ENCODE peak calls at places on chromosome 4, in nine cellular contexts. Z, X, L, D, W, C, M, I and R are unnamed samples.
A peak's percentile ranks its signal among the peaks of the same experiment; 100 is the strongest.

GRCh38 chr4:40984051-40984450 is 230.3 kb downstream of the APBB2 start:
- DNase-seq in I (peak; percentile 37), L (peak; percentile 6), X (no peak), D (no peak), Z (no peak), C (no peak), M (no peak), W (no peak), R (no peak)

GRCh38 chr4:183636488-183636887 is 22.5 kb downstream of the RWDD4 start:
- DNase-seq in I (no peak), D (peak; percentile 39), Z (no peak), M (no peak), C (no peak), W (no peak), X (no peak), L (no peak), R (no peak)

GRCh38 chr4:126687655-126688358 is 945.0 kb upstream of the INTU start:
- DNase-seq in L (no peak), I (peak; percentile 28), Z (no peak), D (no peak), W (no peak), C (no peak), X (no peak), M (no peak), R (no peak)

GRCh38 chr4:16264798-16265197 is 38.5 kb upstream of the TAPT1 start:
- DNase-seq in M (no peak), X (no peak), D (no peak), C (peak; percentile 70), L (no peak), W (no peak), I (peak; percentile 63), Z (no peak), R (no peak)

GRCh38 chr4:26458104-26458503 is 32.2 kb downstream of the CCKAR start:
- DNase-seq in I (peak; percentile 72), W (no peak), L (no peak), Z (peak; percentile 30), C (no peak), X (no peak), M (no peak), D (no peak), R (no peak)

GRCh38 chr4:60729194-60729593 is 470.9 kb upstream of the ADGRL3 start:
- DNase-seq in I (no peak), Z (no peak), W (no peak), X (no peak), C (peak; percentile 74), M (no peak), D (no peak), L (no peak), R (no peak)

GRCh38 chr4:95122001-95122400 is 364.2 kb downstream of the BMPR1B start:
- DNase-seq in W (no peak), M (no peak), X (no peak), I (no peak), C (no peak), Z (no peak), D (no peak), L (no peak), R (no peak)

GRCh38 chr4:8369426-8370105 is 71.0 kb downstream of the ACOX3 start:
- DNase-seq in W (no peak), C (no peak), L (no peak), M (no peak), I (no peak), Z (no peak), D (no peak), X (no peak), R (no peak)

GRCh38 chr4:6221851-6222760 is 21.8 kb upstream of the JAKMIP1 start:
- DNase-seq in Z (no peak), D (peak; percentile 83), X (no peak), W (no peak), C (no peak), I (peak; percentile 47), L (peak; percentile 80), M (peak; percentile 88), R (no peak)

GRCh38 chr4:88522702-88523324 is 763 bp downstream of the PYURF start:
- DNase-seq in Z (no peak), M (peak; percentile 50), L (peak; percentile 37), W (no peak), X (no peak), C (peak; percentile 52), I (peak; percentile 57), D (peak; percentile 58), R (no peak)

GRCh38 chr4:145879598-145879997 is 59.0 kb downstream of the ZNF827 start:
- DNase-seq in I (no peak), L (no peak), D (no peak), Z (no peak), W (no peak), X (no peak), C (no peak), M (no peak), R (no peak)

GRCh38 chr4:56575820-56576429 is 70.3 kb downstream of the ARL9 start:
- DNase-seq in L (no peak), D (no peak), I (peak; percentile 65), X (no peak), Z (no peak), M (no peak), C (peak; percentile 68), W (no peak), R (no peak)

GRCh38 chr4:152609460-152609859 is 70.3 kb downstream of the TMEM154 start:
- DNase-seq in Z (no peak), M (no peak), X (no peak), I (no peak), C (no peak), D (no peak), W (no peak), L (no peak), R (no peak)

GRCh38 chr4:82886145-82886942 is 4.6 kb downstream of the SEC31A start:
- DNase-seq in L (no peak), C (no peak), X (no peak), Z (no peak), I (no peak), M (no peak), W (no peak), D (no peak), R (no peak)

GRCh38 chr4:122673252-122673651 is 52.4 kb upstream of the IL21 start:
- DNase-seq in D (no peak), W (no peak), M (no peak), Z (no peak), C (no peak), X (no peak), L (no peak), I (no peak), R (no peak)

GRCh38 chr4:121951570-121952110 is at the start of gene TRPC3:
- DNase-seq in C (peak; percentile 37), I (peak; percentile 69), Z (no peak), M (peak; percentile 63), D (no peak), X (peak; percentile 11), L (no peak), W (peak; percentile 7), R (no peak)